ENCODE peak calls at places on chromosomes 11 and 22, in six cellular contexts. V, Z, P, Y, R and O are unnamed samples.

GRCh38 chr11:2431395-2431794 is 12.9 kb downstream of the TRPM5 start:
- DNase-seq in V (no peak), Z (no peak), P (no peak), Y (no peak), R (no peak), O (no peak)

GRCh38 chr11:117440258-117440657 is 112.6 kb downstream of the CEP164 start:
- DNase-seq in V (no peak), Z (no peak), P (no peak), Y (no peak), R (no peak), O (no peak)

GRCh38 chr11:61656347-61657077 is 23.7 kb upstream of the DAGLA start:
- DNase-seq in V (no peak), Z (no peak), P (no peak), Y (no peak), R (no peak), O (no peak)

GRCh38 chr11:30960387-30960992 is 374.3 kb upstream of the MPPED2 start:
- DNase-seq in V (no peak), Z (no peak), P (no peak), Y (no peak), R (peak; percentile 72), O (no peak)

GRCh38 chr11:117908959-117909610 is 20.1 kb downstream of the TMPRSS13 start:
- DNase-seq in V (no peak), Z (no peak), P (no peak), Y (no peak), R (no peak), O (no peak)

GRCh38 chr22:22798716-22799115 is 88.9 kb upstream of the IGLL5 start:
- DNase-seq in V (no peak), Z (no peak), P (no peak), Y (no peak), R (no peak), O (no peak)

GRCh38 chr11:60265373-60266214 is 14.9 kb upstream of the MS4A4A start:
- DNase-seq in V (no peak), Z (no peak), P (peak; percentile 11), Y (no peak), R (peak; percentile 51), O (no peak)

GRCh38 chr11:125222494-125222893 is 57.9 kb downstream of the PKNOX2 start:
- DNase-seq in V (no peak), Z (no peak), P (no peak), Y (no peak), R (no peak), O (no peak)

GRCh38 chr11:102476812-102477211 is 24.2 kb upstream of the TMEM123 start:
- DNase-seq in V (peak; percentile 85), Z (no peak), P (peak; percentile 24), Y (peak; percentile 67), R (peak; percentile 22), O (no peak)

GRCh38 chr22:49588739-49589138 is 238.9 kb downstream of the BRD1 start:
- DNase-seq in V (peak; percentile 17), Z (no peak), P (no peak), Y (no peak), R (no peak), O (no peak)

GRCh38 chr11:76561245-76561644 is 109.3 kb downstream of the LRRC32 start:
- DNase-seq in V (no peak), Z (no peak), P (no peak), Y (no peak), R (no peak), O (no peak)

GRCh38 chr11:59174664-59175033 is 2.7 kb downstream of the DTX4 start:
- DNase-seq in V (peak; percentile 69), Z (no peak), P (peak; percentile 77), Y (no peak), R (no peak), O (peak; percentile 61)